ENCODE peak calls at places on chromosomes 16 and 17, in five cellular contexts. One of them, this sample, is unnamed.

GRCh38 chr17:2140683-2141082 is 85.8 kb downstream of the HIC1 start:
- DNase-seq in activated CD4-positive, alpha-beta T cell treated with anti-CD3 and anti-CD28 coated beads, Interleukin-2, amount 50 U/mL, for 1 hour: no peak
- DNase-seq in stimulated activated CD8-positive, alpha-beta memory T cell treated with anti-CD3 and anti-CD28 coated beads, Interleukin-15, amount 100 ng/mL, for 24 hours: no peak
- DNase-seq in breast epithelium: no peak
- DNase-seq in activated CD8-positive, alpha-beta T cell treated with anti-CD3 and anti-CD28 coated beads for 36 hours: no peak
- DNase-seq in this sample: no peak

GRCh38 chr17:32755045-32755805 is 121.7 kb downstream of the MYO1D start:
- DNase-seq in activated CD4-positive, alpha-beta T cell treated with anti-CD3 and anti-CD28 coated beads, Interleukin-2, amount 50 U/mL, for 1 hour: no peak
- DNase-seq in stimulated activated CD8-positive, alpha-beta memory T cell treated with anti-CD3 and anti-CD28 coated beads, Interleukin-15, amount 100 ng/mL, for 24 hours: no peak
- DNase-seq in breast epithelium: no peak
- DNase-seq in activated CD8-positive, alpha-beta T cell treated with anti-CD3 and anti-CD28 coated beads for 36 hours: no peak
- DNase-seq in this sample: peak

GRCh38 chr17:19304209-19304608 is 58.3 kb downstream of the B9D1 start:
- DNase-seq in activated CD4-positive, alpha-beta T cell treated with anti-CD3 and anti-CD28 coated beads, Interleukin-2, amount 50 U/mL, for 1 hour: no peak
- DNase-seq in stimulated activated CD8-positive, alpha-beta memory T cell treated with anti-CD3 and anti-CD28 coated beads, Interleukin-15, amount 100 ng/mL, for 24 hours: no peak
- DNase-seq in breast epithelium: peak
- DNase-seq in activated CD8-positive, alpha-beta T cell treated with anti-CD3 and anti-CD28 coated beads for 36 hours: peak
- DNase-seq in this sample: peak

GRCh38 chr17:45908935-45909334 is 14.6 kb downstream of the MAPT start:
- DNase-seq in activated CD4-positive, alpha-beta T cell treated with anti-CD3 and anti-CD28 coated beads, Interleukin-2, amount 50 U/mL, for 1 hour: no peak
- DNase-seq in stimulated activated CD8-positive, alpha-beta memory T cell treated with anti-CD3 and anti-CD28 coated beads, Interleukin-15, amount 100 ng/mL, for 24 hours: no peak
- DNase-seq in breast epithelium: no peak
- DNase-seq in activated CD8-positive, alpha-beta T cell treated with anti-CD3 and anti-CD28 coated beads for 36 hours: no peak
- DNase-seq in this sample: no peak

GRCh38 chr16:50763211-50763610 is 21.3 kb downstream of the CYLD start:
- DNase-seq in activated CD4-positive, alpha-beta T cell treated with anti-CD3 and anti-CD28 coated beads, Interleukin-2, amount 50 U/mL, for 1 hour: no peak
- DNase-seq in stimulated activated CD8-positive, alpha-beta memory T cell treated with anti-CD3 and anti-CD28 coated beads, Interleukin-15, amount 100 ng/mL, for 24 hours: no peak
- DNase-seq in breast epithelium: no peak
- DNase-seq in activated CD8-positive, alpha-beta T cell treated with anti-CD3 and anti-CD28 coated beads for 36 hours: no peak
- DNase-seq in this sample: no peak

GRCh38 chr17:83107656-83108048 is 28.2 kb downstream of the METRNL start:
- DNase-seq in activated CD4-positive, alpha-beta T cell treated with anti-CD3 and anti-CD28 coated beads, Interleukin-2, amount 50 U/mL, for 1 hour: no peak
- DNase-seq in stimulated activated CD8-positive, alpha-beta memory T cell treated with anti-CD3 and anti-CD28 coated beads, Interleukin-15, amount 100 ng/mL, for 24 hours: no peak
- DNase-seq in breast epithelium: no peak
- DNase-seq in activated CD8-positive, alpha-beta T cell treated with anti-CD3 and anti-CD28 coated beads for 36 hours: no peak
- DNase-seq in this sample: no peak

GRCh38 chr16:57474671-57475661 is 11.3 kb downstream of the DOK4 start:
- DNase-seq in activated CD4-positive, alpha-beta T cell treated with anti-CD3 and anti-CD28 coated beads, Interleukin-2, amount 50 U/mL, for 1 hour: no peak
- DNase-seq in stimulated activated CD8-positive, alpha-beta memory T cell treated with anti-CD3 and anti-CD28 coated beads, Interleukin-15, amount 100 ng/mL, for 24 hours: no peak
- DNase-seq in breast epithelium: no peak
- DNase-seq in activated CD8-positive, alpha-beta T cell treated with anti-CD3 and anti-CD28 coated beads for 36 hours: no peak
- DNase-seq in this sample: no peak

GRCh38 chr16:1150511-1150982 is 2.4 kb upstream of the CACNA1H start:
- DNase-seq in activated CD4-positive, alpha-beta T cell treated with anti-CD3 and anti-CD28 coated beads, Interleukin-2, amount 50 U/mL, for 1 hour: peak
- DNase-seq in stimulated activated CD8-positive, alpha-beta memory T cell treated with anti-CD3 and anti-CD28 coated beads, Interleukin-15, amount 100 ng/mL, for 24 hours: no peak
- DNase-seq in breast epithelium: no peak
- DNase-seq in activated CD8-positive, alpha-beta T cell treated with anti-CD3 and anti-CD28 coated beads for 36 hours: peak
- DNase-seq in this sample: peak

GRCh38 chr16:89319883-89320716 is 102.6 kb downstream of the ZNF778 start:
- DNase-seq in activated CD4-positive, alpha-beta T cell treated with anti-CD3 and anti-CD28 coated beads, Interleukin-2, amount 50 U/mL, for 1 hour: no peak
- DNase-seq in stimulated activated CD8-positive, alpha-beta memory T cell treated with anti-CD3 and anti-CD28 coated beads, Interleukin-15, amount 100 ng/mL, for 24 hours: no peak
- DNase-seq in breast epithelium: peak
- DNase-seq in activated CD8-positive, alpha-beta T cell treated with anti-CD3 and anti-CD28 coated beads for 36 hours: peak
- DNase-seq in this sample: peak

GRCh38 chr17:62754696-62755095 is 53.4 kb downstream of the MARCHF10 start:
- DNase-seq in activated CD4-positive, alpha-beta T cell treated with anti-CD3 and anti-CD28 coated beads, Interleukin-2, amount 50 U/mL, for 1 hour: no peak
- DNase-seq in stimulated activated CD8-positive, alpha-beta memory T cell treated with anti-CD3 and anti-CD28 coated beads, Interleukin-15, amount 100 ng/mL, for 24 hours: no peak
- DNase-seq in breast epithelium: no peak
- DNase-seq in activated CD8-positive, alpha-beta T cell treated with anti-CD3 and anti-CD28 coated beads for 36 hours: no peak
- DNase-seq in this sample: no peak

GRCh38 chr17:74192950-74193781 is 10.3 kb upstream of the RPL38 start:
- DNase-seq in activated CD4-positive, alpha-beta T cell treated with anti-CD3 and anti-CD28 coated beads, Interleukin-2, amount 50 U/mL, for 1 hour: no peak
- DNase-seq in stimulated activated CD8-positive, alpha-beta memory T cell treated with anti-CD3 and anti-CD28 coated beads, Interleukin-15, amount 100 ng/mL, for 24 hours: no peak
- DNase-seq in breast epithelium: peak
- DNase-seq in activated CD8-positive, alpha-beta T cell treated with anti-CD3 and anti-CD28 coated beads for 36 hours: no peak
- DNase-seq in this sample: no peak